ENCODE peak calls at places on chromosomes 12 and 14, in six cellular contexts. G is stimulated activated CD4-positive, alpha-beta T cell treated with anti-CD3 and anti-CD28 coated beads, Interleukin-1b, Interleukin-23, amount 100 ng/mL, for 1 hour; U is C1 segment of cervical spinal cord; N is iris pigment epithelial cell; K is GM18507; V is stimulated activated naive CD8-positive, alpha-beta T cell treated with anti-CD3 and anti-CD28 coated beads, Interleukin-15, Interleukin-2, amounts not matched to agents 100 U/mL and 50 U/mL, for 24 hours. J is an unnamed sample.

GRCh38 chr14:101862177-101862576 is 100.7 kb downstream of the PPP2R5C start:
- DNase-seq in G (no peak), U (no peak), N (peak; percentile 35), K (no peak), V (no peak), J (peak; percentile 29)

GRCh38 chr12:70365398-70365647 is 767 bp upstream of the KCNMB4 start:
- DNase-seq in G (no peak), U (no peak), N (no peak), K (no peak), V (no peak), J (no peak)

GRCh38 chr14:28731358-28731757 is 35.2 kb upstream of the FOXG1 start:
- DNase-seq in G (no peak), U (no peak), N (no peak), K (no peak), V (no peak), J (no peak)

GRCh38 chr14:72678360-72678759 is 215.5 kb downstream of the DPF3 start:
- DNase-seq in G (no peak), U (no peak), N (peak; percentile 76), K (no peak), V (no peak), J (peak; percentile 23)

GRCh38 chr12:100044266-100044665 is 59.5 kb upstream of the ANKS1B start:
- DNase-seq in G (no peak), U (no peak), N (no peak), K (no peak), V (no peak), J (peak; percentile 11)

GRCh38 chr14:81247271-81247766 is 26.6 kb upstream of the GTF2A1 start:
- DNase-seq in G (no peak), U (no peak), N (no peak), K (no peak), V (no peak), J (no peak)

GRCh38 chr14:91383439-91383838 is 34.2 kb downstream of the CCDC88C start:
- DNase-seq in G (no peak), U (no peak), N (peak; percentile 22), K (no peak), V (no peak), J (no peak)

GRCh38 chr14:61603736-61604135 is 91.6 kb upstream of the HIF1A start:
- DNase-seq in G (no peak), U (no peak), N (peak; percentile 66), K (no peak), V (no peak), J (peak; percentile 61)

GRCh38 chr14:83583201-83583600 is 1946.7 kb upstream of the FLRT2 start:
- DNase-seq in G (no peak), U (no peak), N (no peak), K (no peak), V (no peak), J (no peak)

GRCh38 chr12:70513441-70513840 is 123.8 kb downstream of the PTPRB start:
- DNase-seq in G (no peak), U (no peak), N (no peak), K (no peak), V (no peak), J (no peak)

GRCh38 chr14:30267141-30267540 is 291.8 kb upstream of the G2E3 start:
- DNase-seq in G (no peak), U (no peak), N (peak; percentile 61), K (no peak), V (no peak), J (peak; percentile 17)

GRCh38 chr12:47868041-47868440 is 36.8 kb downstream of the VDR start:
- DNase-seq in G (no peak), U (no peak), N (no peak), K (no peak), V (no peak), J (no peak)

GRCh38 chr12:29990971-29991370 is 207.2 kb upstream of the TMTC1 start:
- DNase-seq in G (no peak), U (no peak), N (no peak), K (no peak), V (no peak), J (no peak)

GRCh38 chr14:89422181-89422951 is 5.3 kb upstream of the FOXN3 start:
- DNase-seq in G (peak; percentile 32), U (no peak), N (no peak), K (no peak), V (peak; percentile 58), J (peak; percentile 87)

GRCh38 chr12:57591567-57592325 is 754 bp downstream of the PIP4K2C start:
- DNase-seq in G (no peak), U (no peak), N (peak; percentile 44), K (no peak), V (no peak), J (no peak)

GRCh38 chr14:78721756-78722455 is 551.7 kb downstream of the NRXN3 start:
- DNase-seq in G (no peak), U (no peak), N (no peak), K (no peak), V (no peak), J (no peak)

GRCh38 chr12:126156806-126157574 is 1091.8 kb downstream of the AACS start:
- DNase-seq in G (no peak), U (no peak), N (no peak), K (no peak), V (no peak), J (no peak)

GRCh38 chr14:95398630-95399547 is 79.2 kb upstream of the CLMN start:
- DNase-seq in G (no peak), U (no peak), N (no peak), K (no peak), V (no peak), J (no peak)

GRCh38 chr12:42238240-42239140 is at the start of gene YAF2:
- DNase-seq in G (peak; percentile 71), U (peak; percentile 17), N (peak; percentile 92), K (peak; percentile 81), V (peak; percentile 90), J (peak; percentile 82)

GRCh38 chr14:89899917-89900680 is 54.4 kb downstream of the EFCAB11 start:
- DNase-seq in G (no peak), U (no peak), N (peak; percentile 41), K (no peak), V (no peak), J (no peak)

GRCh38 chr14:61988240-61988639 is 226.0 kb downstream of the SNAPC1 start:
- DNase-seq in G (no peak), U (no peak), N (no peak), K (no peak), V (no peak), J (no peak)

GRCh38 chr14:24774167-24774915 is 140.4 kb upstream of the GZMB start:
- DNase-seq in G (no peak), U (no peak), N (no peak), K (no peak), V (no peak), J (no peak)

GRCh38 chr12:121620328-121620891 is 5.9 kb upstream of the ORAI1 start:
- DNase-seq in G (no peak), U (no peak), N (no peak), K (no peak), V (no peak), J (no peak)

J was measured in amniotic epithelial cell.